ENCODE peak calls at places on chromosomes 2 and 18, in seven cellular contexts. T, N, Q, X, I, V and A are unnamed samples.

GRCh38 chr2:54966165-54966819 is 84.0 kb downstream of the RTN4 start:
- DNase-seq in I (no peak), N (no peak), V (peak; percentile 12), X (no peak), T (no peak), Q (no peak), A (peak; percentile 47)

GRCh38 chr2:134774074-134774742 is 55.4 kb upstream of the TMEM163 start:
- DNase-seq in T (no peak), N (no peak), Q (no peak), I (no peak), X (no peak), V (no peak), A (peak; percentile 42)

GRCh38 chr18:26103579-26103978 is 13.2 kb upstream of the SS18 start:
- DNase-seq in X (no peak), Q (no peak), T (peak; percentile 43), N (no peak), V (no peak), I (peak; percentile 4), A (no peak)

GRCh38 chr2:217553202-217553601 is 449.6 kb downstream of the TNS1 start:
- DNase-seq in I (no peak), V (no peak), T (no peak), X (no peak), N (no peak), Q (no peak), A (no peak)

GRCh38 chr2:141513853-141514252 is 617.0 kb downstream of the LRP1B start:
- DNase-seq in Q (no peak), N (no peak), I (no peak), T (no peak), X (peak; percentile 20), V (no peak), A (no peak)

GRCh38 chr2:133326651-133327397 is 241.4 kb downstream of the NCKAP5 start:
- DNase-seq in T (no peak), X (no peak), I (no peak), Q (no peak), V (no peak), N (no peak), A (no peak)

GRCh38 chr2:226673314-226673723 is 126.3 kb downstream of the IRS1 start:
- DNase-seq in X (no peak), V (peak; percentile 88), T (peak; percentile 98), I (no peak), Q (no peak), N (no peak), A (no peak)

GRCh38 chr2:236568068-236568921 is 1.3 kb upstream of the ACKR3 start:
- DNase-seq in X (no peak), T (no peak), V (no peak), N (no peak), I (no peak), Q (no peak), A (peak; percentile 67)

GRCh38 chr2:186617771-186618170 is 27.9 kb downstream of the ITGAV start:
- DNase-seq in N (no peak), V (no peak), Q (no peak), T (no peak), X (no peak), I (no peak), A (no peak)

GRCh38 chr2:186617186-186617585 is 27.3 kb downstream of the ITGAV start:
- DNase-seq in V (no peak), Q (no peak), N (no peak), I (no peak), T (no peak), X (no peak), A (no peak)

GRCh38 chr2:186624276-186624675 is 34.4 kb downstream of the ITGAV start:
- DNase-seq in X (no peak), N (no peak), V (no peak), T (no peak), Q (no peak), I (no peak), A (no peak)

DNA sequence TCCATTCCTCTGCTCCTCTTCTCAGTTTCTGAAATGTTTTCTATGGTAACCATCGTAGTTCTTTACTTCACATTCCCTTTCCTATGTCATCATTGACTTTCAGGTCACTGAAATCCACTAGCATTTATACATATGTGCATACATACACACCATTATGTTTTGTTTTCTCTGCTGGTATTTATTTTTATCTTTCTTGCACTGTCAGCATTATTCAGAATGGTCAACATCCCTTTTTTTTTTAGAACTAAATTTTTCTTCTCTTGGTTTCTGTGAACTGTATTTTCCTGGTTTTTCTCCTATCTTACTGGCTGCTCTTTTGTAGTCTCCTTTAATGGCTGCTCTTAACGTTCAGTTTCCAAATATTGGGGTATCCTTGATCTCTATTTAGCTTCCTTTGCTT is 33.3 kb downstream of the ITGAV start:
- DNase-seq in N (no peak), T (no peak), Q (no peak), V (no peak), I (no peak), X (no peak), A (no peak)
- TF ChIP-seq EZH2 in N (no peak), T (no peak), Q (no peak), V (no peak), I (no peak), X (no peak), A (no peak)

DNA sequence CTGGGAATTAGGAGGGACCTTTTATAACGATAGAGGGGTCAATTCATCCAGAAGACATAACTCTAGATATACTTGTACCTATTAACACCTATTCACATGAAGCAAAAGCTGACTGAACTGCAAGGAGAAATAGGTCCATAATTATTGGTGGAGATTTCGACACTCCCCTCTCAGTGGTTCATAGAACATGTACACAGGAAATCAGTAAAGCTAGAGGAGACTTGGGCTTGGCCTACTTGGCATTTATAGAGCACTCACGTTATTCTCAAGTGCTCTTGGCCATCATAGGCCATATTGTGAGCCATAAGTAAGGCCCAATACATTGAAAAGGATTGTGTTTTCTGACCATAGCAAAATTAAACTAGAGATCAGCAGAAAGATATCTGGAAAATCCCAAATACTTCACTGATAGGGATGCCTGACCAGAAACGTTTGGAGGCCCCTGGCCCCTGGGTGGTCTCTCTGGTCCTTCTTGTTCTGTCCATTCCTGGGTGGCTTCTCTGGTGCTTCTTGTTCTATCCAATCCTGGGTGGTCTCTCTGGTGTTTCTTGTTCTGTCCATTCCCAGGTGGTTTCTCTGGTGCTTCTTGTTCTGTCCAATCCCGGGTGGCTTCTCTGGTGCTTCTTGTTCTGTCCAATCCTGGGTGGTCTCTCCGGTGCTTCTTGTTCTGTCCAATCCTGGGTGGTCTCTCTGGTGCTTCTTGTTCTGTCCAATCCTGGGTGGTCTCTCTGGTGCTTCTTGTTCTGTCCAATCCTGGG is 49.0 kb downstream of the SNED1 start:
- DNase-seq in X (no peak), Q (no peak), I (no peak), N (no peak), T (no peak), V (no peak), A (no peak)
- TF ChIP-seq POLR2AphosphoS5 in X (no peak), Q (no peak), I (no peak), N (no peak), T (no peak), V (no peak), A (no peak)

GRCh38 chr2:19671907-19672306 is 229.9 kb downstream of the TTC32 start:
- DNase-seq in T (no peak), X (no peak), I (no peak), Q (no peak), N (no peak), V (no peak), A (no peak)

GRCh38 chr2:19675856-19676460 is 225.8 kb downstream of the TTC32 start:
- DNase-seq in T (no peak), N (no peak), I (no peak), X (no peak), V (no peak), Q (no peak), A (no peak)

GRCh38 chr2:19673213-19673791 is 228.5 kb downstream of the TTC32 start:
- DNase-seq in I (peak; percentile 12), N (no peak), T (no peak), Q (no peak), X (no peak), V (no peak), A (no peak)

GRCh38 chr2:19675003-19675629 is 226.7 kb downstream of the TTC32 start:
- DNase-seq in Q (no peak), I (no peak), T (no peak), V (peak; percentile 39), X (no peak), N (no peak), A (no peak)

DNA sequence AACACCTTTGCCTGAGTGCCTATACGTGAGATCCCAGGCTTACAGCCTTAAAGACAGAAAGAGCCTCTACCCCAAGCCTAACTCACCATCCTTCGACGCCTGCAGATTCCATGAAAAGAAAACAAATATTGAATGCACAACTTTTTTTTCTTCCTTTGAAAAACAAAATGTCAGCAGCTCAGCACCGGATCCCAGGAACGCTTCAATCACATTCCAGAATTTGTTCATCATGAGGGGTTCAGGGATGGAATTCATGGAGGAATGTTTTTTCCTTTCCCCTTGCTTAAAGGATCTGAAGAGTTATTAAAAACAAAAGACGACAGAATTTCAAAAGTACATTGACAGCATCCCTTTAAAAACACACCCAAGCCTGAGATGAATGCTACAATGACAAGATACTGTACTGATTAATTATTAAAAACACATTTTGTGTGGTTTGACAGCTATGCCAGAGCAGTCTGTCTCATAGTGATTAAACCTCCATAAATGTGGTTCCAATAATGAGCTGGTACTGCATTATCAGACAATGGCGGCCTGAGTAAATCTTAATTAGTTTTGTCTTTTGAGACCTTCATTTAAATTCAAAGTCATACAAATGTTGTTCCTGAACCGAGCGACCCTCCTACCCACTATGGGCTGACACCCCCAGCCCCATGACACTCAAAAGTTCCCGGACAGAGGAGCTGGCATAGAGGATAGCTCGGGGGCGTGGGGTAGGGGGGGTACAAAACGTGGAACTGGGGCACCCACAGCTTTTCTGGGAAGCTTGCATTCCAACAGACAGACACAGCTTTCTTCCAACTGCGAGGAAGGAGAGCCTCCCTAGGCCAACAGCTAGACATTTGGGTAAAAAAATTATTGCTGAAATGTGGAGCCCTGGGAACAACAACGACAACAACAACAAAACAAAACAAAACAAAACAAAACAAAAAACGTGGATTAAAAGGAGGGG is 227.5 kb downstream of the TTC32 start:
- DNase-seq in T (no peak), N (no peak), I (no peak), Q (no peak), X (no peak), V (no peak), A (no peak)
- H3K9ac ChIP-seq in T (no peak overlapping the region), N (no peak overlapping the region), I (no peak overlapping the region), Q (no peak overlapping the region), X (no peak overlapping the region), V (no peak overlapping the region), A (no peak overlapping the region)

GRCh38 chr2:118850901-118851268 is 3.4 kb upstream of the EN1 start:
- DNase-seq in V (no peak), N (no peak), T (no peak), X (no peak), I (no peak), Q (no peak), A (no peak)
- TF ChIP-seq EZH2 in V (no peak), N (no peak), T (no peak), X (no peak), I (no peak), Q (peak; percentile 60), A (no peak)

DNA sequence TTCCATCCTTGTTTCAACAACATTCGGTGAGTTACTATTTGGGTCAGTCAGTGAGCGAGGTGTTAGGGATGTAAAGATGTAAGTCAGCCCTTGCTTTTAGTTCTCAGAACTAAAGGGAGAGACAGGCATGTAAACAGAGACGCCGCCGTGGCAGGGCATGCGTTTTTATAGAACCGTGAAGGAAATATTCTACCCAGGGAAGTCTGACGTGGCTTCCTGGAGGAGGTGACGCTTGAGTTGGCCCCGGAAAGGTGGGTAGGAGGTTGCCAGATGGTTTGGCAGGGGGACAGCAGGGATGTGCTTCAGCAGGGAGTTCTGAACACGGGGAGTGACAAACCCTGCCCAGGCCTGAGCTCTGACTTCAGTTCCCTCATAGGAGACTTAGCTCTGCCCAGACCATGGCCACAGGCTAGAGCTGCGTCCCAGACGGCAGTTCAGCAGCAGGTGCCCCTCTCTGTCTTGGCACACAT is 23.5 kb upstream of the RPL31 start:
- DNase-seq in V (no peak), I (no peak), X (no peak), T (no peak), Q (no peak), N (no peak), A (peak; percentile 84)
- TF ChIP-seq POLR2AphosphoS5 in V (no peak), I (no peak), X (no peak), T (no peak), Q (no peak), N (no peak), A (peak; percentile 38)